ENCODE peak calls at places on chromosomes 4 and X, in ten cellular contexts. B, J, A, S, H, X, L, T, W and F are unnamed samples.

GRCh38 chrX:136766785-136767103 is 14.0 kb downstream of the ARHGEF6 start:
- DNase-seq in B (no peak), W (no peak), S (no peak), A (peak; percentile 50), X (no peak), H (no peak), J (no peak), T (no peak), L (no peak), F (no peak)

GRCh38 chrX:47706575-47706974 is 47.6 kb upstream of the UXT start:
- DNase-seq in A (no peak), J (no peak), H (no peak), L (peak; percentile 49), W (no peak), S (no peak), T (peak; percentile 18), X (no peak), B (peak; percentile 53), F (no peak)

GRCh38 chr4:85756938-85757337 is 282.0 kb downstream of the ARHGAP24 start:
- DNase-seq in H (no peak), W (no peak), B (no peak), L (peak; percentile 50), J (no peak), T (peak; percentile 53), X (no peak), S (no peak), A (no peak), F (no peak)

GRCh38 chrX:130728208-130728607 is 174.8 kb downstream of the ENOX2 start:
- DNase-seq in S (no peak), W (no peak), L (peak; percentile 52), A (no peak), B (peak; percentile 34), H (no peak), T (peak; percentile 64), J (no peak), X (no peak), F (no peak)

GRCh38 chrX:16870861-16871584 is 861 bp upstream of the RBBP7 start:
- DNase-seq in W (no peak), S (peak; percentile 13), J (peak; percentile 47), T (peak; percentile 55), H (peak; percentile 4), B (no peak), L (no peak), A (peak; percentile 57), X (no peak), F (peak; percentile 44)

GRCh38 chrX:17878028-17878670 is 17.1 kb upstream of the RAI2 start:
- DNase-seq in H (no peak), W (no peak), J (no peak), B (no peak), T (no peak), L (no peak), S (no peak), X (no peak), A (no peak), F (no peak)

GRCh38 chr4:15659768-15660394 is 4.7 kb upstream of the FBXL5 start:
- DNase-seq in W (no peak), B (peak; percentile 23), S (peak; percentile 40), T (peak; percentile 37), J (no peak), A (no peak), X (no peak), H (no peak), L (peak; percentile 31), F (no peak)

GRCh38 chr4:31234494-31234893 is 514.3 kb downstream of the PCDH7 start:
- DNase-seq in W (no peak), B (no peak), L (no peak), H (no peak), J (no peak), T (no peak), S (no peak), A (no peak), X (no peak), F (no peak)

GRCh38 chrX:29143756-29144155 is 556.5 kb downstream of the IL1RAPL1 start:
- DNase-seq in S (no peak), W (no peak), A (no peak), B (peak; percentile 39), J (no peak), T (no peak), H (no peak), X (no peak), L (no peak), F (no peak)

GRCh38 chr4:138223191-138223910 is 18.8 kb downstream of the SLC7A11 start:
- DNase-seq in S (no peak), L (no peak), X (no peak), T (no peak), J (no peak), W (no peak), H (no peak), B (no peak), A (no peak), F (no peak)

GRCh38 chrX:132877954-132878536 is 80.4 kb downstream of the HS6ST2 start:
- DNase-seq in S (no peak), J (no peak), B (no peak), W (no peak), T (no peak), A (no peak), H (no peak), L (no peak), X (no peak), F (no peak)

GRCh38 chr4:34720563-34720962 is 1523.8 kb downstream of the ARAP2 start:
- DNase-seq in L (peak; percentile 7), S (no peak), T (peak; percentile 29), B (peak; percentile 13), W (no peak), A (no peak), X (peak; percentile 3), H (no peak), J (no peak), F (no peak)

GRCh38 chr4:74539043-74539790 is 94.3 kb downstream of the AREG start:
- DNase-seq in B (peak; percentile 33), A (no peak), W (no peak), J (no peak), H (no peak), S (no peak), T (no peak), L (no peak), X (no peak), F (no peak)

GRCh38 chrX:46653482-46653881 is 79.9 kb downstream of the CHST7 start:
- DNase-seq in W (no peak), H (no peak), L (no peak), A (no peak), B (no peak), S (no peak), J (no peak), T (no peak), X (peak; percentile 7), F (no peak)

GRCh38 chrX:71615056-71615455 is 3.3 kb downstream of the CXCR3 start:
- DNase-seq in A (no peak), T (no peak), W (no peak), X (no peak), S (no peak), J (no peak), B (no peak), L (no peak), H (no peak), F (no peak)

GRCh38 chr4:40607224-40607623 is 22.4 kb downstream of the RBM47 start:
- DNase-seq in L (peak; percentile 3), T (no peak), W (no peak), H (no peak), S (no peak), X (no peak), B (no peak), J (no peak), A (no peak), F (no peak)

GRCh38 chr4:147825451-147826287 is 93.8 kb downstream of the ARHGAP10 start:
- DNase-seq in J (no peak), X (no peak), H (no peak), W (no peak), T (no peak), L (no peak), S (no peak), B (peak; percentile 59), A (no peak), F (no peak)

GRCh38 chrX:2552621-2553297 is 52.0 kb upstream of the DHRSX start:
- DNase-seq in B (no peak), A (no peak), W (no peak), L (peak; percentile 79), T (peak; percentile 68), J (no peak), X (peak; percentile 29), S (no peak), H (no peak), F (no peak)

GRCh38 chr4:165787516-165788274 is 85.3 kb upstream of the TLL1 start:
- DNase-seq in A (no peak), L (no peak), X (no peak), H (no peak), J (no peak), B (no peak), W (no peak), S (no peak), T (no peak), F (no peak)

GRCh38 chr4:60729194-60729593 is 470.9 kb upstream of the ADGRL3 start:
- DNase-seq in S (no peak), L (no peak), X (no peak), W (no peak), T (no peak), H (no peak), A (no peak), B (peak; percentile 51), J (no peak), F (no peak)

GRCh38 chr4:166128452-166128851 is 255.4 kb downstream of the TLL1 start:
- DNase-seq in B (peak; percentile 32), J (no peak), W (no peak), S (no peak), A (no peak), L (no peak), T (no peak), X (no peak), H (no peak), F (no peak)

GRCh38 chrX:40108084-40108958 is 10.6 kb upstream of the BCOR start:
- DNase-seq in J (no peak), S (no peak), T (no peak), A (peak; percentile 77), H (no peak), X (peak; percentile 57), L (no peak), B (no peak), W (no peak), F (peak; percentile 33)

GRCh38 chr4:102598759-102599379 is 97.7 kb downstream of the NFKB1 start:
- DNase-seq in J (no peak), X (no peak), W (no peak), H (no peak), S (no peak), L (no peak), B (peak; percentile 26), A (no peak), T (no peak), F (no peak)

GRCh38 chr4:8905773-8906667 is 34.4 kb upstream of the HMX1 start:
- DNase-seq in T (no peak), L (no peak), S (no peak), X (no peak), H (no peak), W (no peak), J (no peak), B (no peak), A (peak; percentile 33), F (no peak)

GRCh38 chrX:8815460-8816065 is 14.4 kb upstream of the FAM9A start:
- DNase-seq in X (peak; percentile 40), A (no peak), S (peak; percentile 13), W (no peak), T (peak; percentile 50), L (peak; percentile 63), B (peak; percentile 8), J (no peak), H (no peak), F (no peak)

GRCh38 chr4:54553001-54553400 is 104.8 kb upstream of the KIT start:
- DNase-seq in J (no peak), T (no peak), H (no peak), L (peak; percentile 88), W (no peak), B (peak; percentile 44), X (no peak), A (no peak), S (no peak), F (no peak)

GRCh38 chr4:45324381-45325111 is 598.2 kb upstream of the GNPDA2 start:
- DNase-seq in X (no peak), B (no peak), H (no peak), A (no peak), S (no peak), L (no peak), T (no peak), W (no peak), J (no peak), F (no peak)

GRCh38 chrX:15451913-15452312 is 41.2 kb downstream of the PIR start:
- DNase-seq in X (no peak), H (no peak), B (peak; percentile 12), S (peak; percentile 18), A (no peak), W (no peak), T (peak; percentile 10), L (no peak), J (no peak), F (no peak)